ENCODE peak calls at places on chromosomes 12 and 14, in ten cellular contexts. A is CD4-positive, alpha-beta T cell; G is astrocyte of the cerebellum; Q is tibial artery; H is endothelial cell; V is RWPE2; M is GM13977; F is AG04450; T is omental fat pad; U is OCI-LY7. C is an unnamed sample.

GRCh38 chr12:123089631-123090353 is 61.1 kb downstream of the PITPNM2 start:
- DNase-seq in A (no peak), G (peak), Q (no peak), H (no peak), V (peak), M (no peak), F (peak), T (no peak), U (no peak), C (no peak)

GRCh38 chr14:77083082-77083481 is 15.0 kb upstream of the CIPC start:
- DNase-seq in A (no peak), G (no peak), Q (no peak), H (no peak), V (no peak), M (no peak), F (no peak), T (no peak), U (no peak), C (no peak)

GRCh38 chr12:7602287-7602686 is 63.4 kb downstream of the APOBEC1 start:
- DNase-seq in A (no peak), G (no peak), Q (no peak), H (no peak), V (no peak), M (no peak), F (no peak), T (no peak), U (no peak), C (no peak)

GRCh38 chr12:127121494-127122070 is 1145.4 kb upstream of the TMEM132C start:
- DNase-seq in A (no peak), G (no peak), Q (no peak), H (no peak), V (no peak), M (no peak), F (no peak), T (no peak), U (no peak), C (no peak)

GRCh38 chr12:112852127-112852526 is 54.6 kb upstream of the OAS1 start:
- DNase-seq in A (no peak), G (no peak), Q (no peak), H (no peak), V (no peak), M (no peak), F (no peak), T (no peak), U (no peak), C (no peak)

GRCh38 chr12:27966870-27967269 is 5.7 kb downstream of the PTHLH start:
- DNase-seq in A (no peak), G (peak), Q (no peak), H (no peak), V (no peak), M (no peak), F (peak), T (no peak), U (no peak), C (no peak)

GRCh38 chr12:42482820-42483533 is 106.6 kb downstream of the PRICKLE1 start:
- DNase-seq in A (peak), G (no peak), Q (peak), H (peak), V (peak), M (peak), F (no peak), T (peak), U (peak), C (peak)

GRCh38 chr14:64217318-64217717 is 76.9 kb downstream of the ESR2 start:
- DNase-seq in A (no peak), G (no peak), Q (no peak), H (no peak), V (no peak), M (no peak), F (no peak), T (no peak), U (peak), C (no peak)

GRCh38 chr12:63208956-63209355 is 58.0 kb upstream of the AVPR1A start:
- DNase-seq in A (no peak), G (peak), Q (no peak), H (no peak), V (no peak), M (no peak), F (no peak), T (no peak), U (no peak), C (no peak)

GRCh38 chr12:110373025-110373876 is 30.3 kb downstream of the ANAPC7 start:
- DNase-seq in A (no peak), G (no peak), Q (no peak), H (no peak), V (no peak), M (no peak), F (no peak), T (no peak), U (peak), C (no peak)

GRCh38 chr12:7012024-7012607 is 6.2 kb downstream of the LPCAT3 start:
- DNase-seq in A (no peak), G (no peak), Q (no peak), H (no peak), V (no peak), M (no peak), F (no peak), T (no peak), U (no peak), C (no peak)

GRCh38 chr12:56142184-56142784 is 10.1 kb upstream of the MYL6B start:
- DNase-seq in A (no peak), G (no peak), Q (no peak), H (no peak), V (no peak), M (no peak), F (no peak), T (no peak), U (no peak), C (no peak)

GRCh38 chr12:12872934-12873275 is 18.5 kb upstream of the GPRC5A start:
- DNase-seq in A (no peak), G (no peak), Q (no peak), H (no peak), V (no peak), M (no peak), F (no peak), T (no peak), U (no peak), C (no peak)

GRCh38 chr14:39956372-39956771 is 524.1 kb upstream of the FBXO33 start:
- DNase-seq in A (no peak), G (no peak), Q (no peak), H (no peak), V (no peak), M (no peak), F (no peak), T (no peak), U (peak), C (no peak)

GRCh38 chr12:65622056-65622455 is 202.2 kb upstream of the HMGA2 start:
- DNase-seq in A (no peak), G (no peak), Q (no peak), H (no peak), V (no peak), M (no peak), F (no peak), T (no peak), U (no peak), C (no peak)

GRCh38 chr12:6458281-6459003 is 6.6 kb downstream of the TAPBPL start:
- DNase-seq in A (no peak), G (no peak), Q (no peak), H (no peak), V (no peak), M (no peak), F (no peak), T (no peak), U (no peak), C (no peak)

GRCh38 chr14:103695331-103696026 is 19.8 kb downstream of the XRCC3 start:
- DNase-seq in A (no peak), G (no peak), Q (no peak), H (no peak), V (no peak), M (no peak), F (no peak), T (no peak), U (no peak), C (no peak)

GRCh38 chr12:49959570-49960473 is 1.9 kb upstream of the AQP5 start:
- DNase-seq in A (no peak), G (no peak), Q (no peak), H (peak), V (peak), M (no peak), F (no peak), T (no peak), U (peak), C (no peak)

GRCh38 chr12:18139989-18140596 is 50.1 kb upstream of the RERGL start:
- DNase-seq in A (no peak), G (peak), Q (no peak), H (no peak), V (no peak), M (peak), F (no peak), T (no peak), U (peak), C (no peak)
- TF ChIP-seq CTCF in A (peak), G (peak), Q (peak), H (peak), V (peak), M (peak), F (peak), T (no peak), U (peak), C (peak)

GRCh38 chr12:44930972-44931600 is 55.0 kb upstream of the NELL2 start:
- DNase-seq in A (no peak), G (peak), Q (no peak), H (no peak), V (no peak), M (peak), F (peak), T (no peak), U (peak), C (no peak)
- TF ChIP-seq CTCF in A (peak), G (peak), Q (peak), H (peak), V (peak), M (peak), F (peak), T (no peak), U (peak), C (peak)

GRCh38 chr12:52038447-52038846 is 12.8 kb upstream of the NR4A1 start:
- DNase-seq in A (no peak), G (no peak), Q (no peak), H (no peak), V (no peak), M (no peak), F (no peak), T (no peak), U (no peak), C (no peak)
- TF ChIP-seq CTCF in A (no peak), G (no peak), Q (no peak), H (no peak), V (no peak), M (no peak), F (no peak), T (no peak), U (no peak), C (no peak)

GRCh38 chr14:61537567-61538463 is 157.5 kb upstream of the HIF1A start:
- DNase-seq in A (no peak), G (peak), Q (no peak), H (no peak), V (peak), M (peak), F (no peak), T (no peak), U (peak), C (no peak)
- TF ChIP-seq CTCF in A (no peak), G (no peak), Q (no peak), H (no peak), V (no peak), M (no peak), F (no peak), T (no peak), U (no peak), C (no peak)

C was measured in progenitor cell of endocrine pancreas.